ENCODE peak calls at places on chromosomes 12 and 14, in four cellular contexts. O is right lobe of liver, Q is NT2/D1, S is ovary. R is an unnamed sample. For H3K9me3 and H3K4me1, the result is how much of the 10 kb centered on the place peaks cover.

GRCh38 chr14:65840786-65841185 is 428.3 kb downstream of the FUT8 start:
- DNase-seq in O (no peak), Q (no peak), S (no peak), R (no peak)

GRCh38 chr12:105240233-105240632 is 4.3 kb upstream of the APPL2 start:
- DNase-seq in O (no peak), S (no peak), Q (no peak), R (no peak)

GRCh38 chr14:99478133-99478532 is 2.5 kb downstream of the SETD3 start:
- DNase-seq in O (no peak), S (no peak), Q (no peak), R (no peak)

GRCh38 chr14:36996133-36996856 is 176.1 kb downstream of the SLC25A21 start:
- DNase-seq in S (no peak), O (no peak), Q (no peak), R (no peak)

GRCh38 chr14:94158239-94158888 is 15.8 kb upstream of the PPP4R4 start:
- DNase-seq in Q (no peak), S (no peak), O (no peak), R (no peak)

GRCh38 chr12:50058743-50059312 is 1.4 kb downstream of the ASIC1 start:
- DNase-seq in S (no peak), O (no peak), Q (no peak), R (no peak)

GRCh38 chr12:56188116-56188785 is 1.0 kb downstream of the SMARCC2 start:
- DNase-seq in S (no peak), O (no peak), Q (no peak), R (no peak)

GRCh38 chr12:101670007-101670671 is 27.3 kb upstream of the CHPT1 start:
- DNase-seq in O (peak), Q (peak), S (no peak), R (peak)

GRCh38 chr12:41213107-41213506 is 25.0 kb downstream of the PDZRN4 start:
- DNase-seq in Q (no peak), O (no peak), S (no peak), R (no peak)

GRCh38 chr12:6301721-6302120 is 8.8 kb upstream of the PLEKHG6 start:
- DNase-seq in Q (no peak), O (no peak), S (no peak), R (no peak)

GRCh38 chr12:119710941-119711551 is 43.1 kb downstream of the PRKAB1 start:
- DNase-seq in Q (no peak), O (no peak), S (no peak), R (no peak)

GRCh38 chr12:49093746-49094103 is 876 bp downstream of the DHH start:
- DNase-seq in Q (no peak), O (no peak), S (no peak), R (no peak)

GRCh38 chr12:88753707-88754106 is 173.4 kb upstream of the KITLG start:
- DNase-seq in S (no peak), O (no peak), Q (no peak), R (no peak)

GRCh38 chr12:22505826-22506225 is 38.5 kb downstream of the C2CD5 start:
- DNase-seq in O (no peak), Q (no peak), S (no peak), R (no peak)

GRCh38 chr12:54980341-54980740 is 4.2 kb downstream of the TESPA1 start:
- DNase-seq in Q (no peak), S (no peak), O (no peak), R (no peak)

GRCh38 chr12:123815968-123816367 is 53.9 kb downstream of the DNAH10 start:
- DNase-seq in Q (no peak), O (no peak), S (no peak), R (no peak)

GRCh38 chr14:34684578-34684977 is 29.8 kb downstream of the CFL2 start:
- DNase-seq in O (no peak), S (no peak), Q (no peak), R (no peak)

GRCh38 chr12:127125607-127126259 is 1141.2 kb upstream of the TMEM132C start:
- DNase-seq in S (no peak), Q (no peak), O (no peak), R (no peak)

GRCh38 chr14:90717916-90718315 is 98.3 kb downstream of the TTC7B start:
- DNase-seq in S (no peak), Q (no peak), O (no peak), R (no peak)

GRCh38 chr12:118299791-118300460 is 72.8 kb downstream of the TAOK3 start:
- DNase-seq in Q (no peak), S (no peak), O (no peak), R (no peak)

GRCh38 chr12:103858953-103859601 is 18.0 kb upstream of the NT5DC3 start:
- DNase-seq in Q (no peak), O (no peak), S (no peak), R (peak)

GRCh38 chr12:78338054-78338785 is 507.5 kb downstream of the NAV3 start:
- DNase-seq in Q (no peak), S (no peak), O (no peak), R (no peak)

GRCh38 chr12:122106891-122107660 is 28.5 kb downstream of the MLXIP start:
- DNase-seq in Q (no peak), O (no peak), S (no peak), R (no peak)

GRCh38 chr14:90715993-90716392 is 100.2 kb downstream of the TTC7B start:
- DNase-seq in Q (no peak), S (no peak), O (no peak), R (peak)

GRCh38 chr12:113407931-113408585 is 4.4 kb upstream of the SDS start:
- DNase-seq in O (no peak), Q (no peak), S (no peak), R (no peak)

GRCh38 chr14:59570122-59570521 is 6.5 kb downstream of the CCDC175 start:
- DNase-seq in O (no peak), Q (no peak), S (no peak), R (peak)

GRCh38 chr12:3777206-3777809 is 24.4 kb upstream of the CRACR2A start:
- DNase-seq in Q (peak), S (no peak), O (no peak), R (no peak)

GRCh38 chr14:74875941-74876913 is at the start of gene PROX2:
- DNase-seq in S (no peak), Q (no peak), O (no peak), R (no peak)

GRCh38 chr14:53956427-53957201 is at the start of gene BMP4:
- DNase-seq in O (peak), Q (peak), S (peak), R (peak)

GRCh38 chr14:77882631-77883030 is 82.7 kb downstream of the ADCK1 start:
- DNase-seq in Q (no peak), S (no peak), O (no peak), R (no peak)

GRCh38 chr14:69355955-69356321 is 42.2 kb downstream of the ERH start:
- DNase-seq in O (no peak), S (no peak), Q (no peak), R (no peak)

GRCh38 chr12:49521391-49521790 is 17.4 kb upstream of the KCNH3 start:
- DNase-seq in O (no peak), S (no peak), Q (no peak), R (no peak)

GRCh38 chr12:110776410-110776809 is 33.7 kb upstream of the PPP1CC start:
- DNase-seq in S (no peak), O (no peak), Q (no peak), R (no peak)

GRCh38 chr12:106223485-106224391 is 24.1 kb downstream of the CKAP4 start:
- DNase-seq in O (peak), Q (peak), S (peak), R (peak)

GRCh38 chr12:132922676-132923075 is 33.4 kb downstream of the ZNF605 start:
- DNase-seq in O (no peak), Q (no peak), S (no peak), R (no peak)
- H3K9me3 ChIP-seq in O (under half), Q (half or more), S (under half), R (under half)

GRCh38 chr12:12336049-12336411 is 14.0 kb downstream of the MANSC1 start:
- DNase-seq in Q (no peak), O (peak), S (no peak), R (no peak)

GRCh38 chr12:12336511-12336910 is 13.5 kb downstream of the MANSC1 start:
- DNase-seq in S (no peak), O (no peak), Q (no peak), R (no peak)

GRCh38 chr12:12333407-12333831 is 16.6 kb downstream of the MANSC1 start:
- DNase-seq in S (no peak), O (no peak), Q (no peak), R (no peak)

GRCh38 chr12:12333980-12334709 is 15.9 kb downstream of the MANSC1 start:
- DNase-seq in S (peak), Q (peak), O (peak), R (peak)

GRCh38 chr12:12334710-12335040 is 15.4 kb downstream of the MANSC1 start:
- DNase-seq in Q (no peak), O (no peak), S (no peak), R (no peak)
- H3K4me1 ChIP-seq in Q (under half), O (under half), S (under half), R (under half)

GRCh38 chr14:105940534-105941225 is 414.3 kb downstream of the TMEM121 start:
- DNase-seq in S (no peak), Q (no peak), O (no peak), R (no peak)

GRCh38 chr14:105944632-105945610 is 418.5 kb downstream of the TMEM121 start:
- DNase-seq in Q (peak), S (peak), O (peak), R (peak)

GRCh38 chr14:105945891-105946290 is 419.5 kb downstream of the TMEM121 start:
- DNase-seq in S (no peak), Q (no peak), O (no peak), R (no peak)

GRCh38 chr14:105941226-105942166 is 415.1 kb downstream of the TMEM121 start:
- DNase-seq in Q (no peak), O (no peak), S (no peak), R (no peak)

GRCh38 chr14:105943973-105944602 is 417.7 kb downstream of the TMEM121 start:
- DNase-seq in S (no peak), Q (no peak), O (peak), R (no peak)
- H3K9me3 ChIP-seq in S (under half), Q (under half), O (under half), R (under half)

GRCh38 chr14:85577542-85578140 is 47.7 kb downstream of the FLRT2 start:
- DNase-seq in O (no peak), Q (no peak), S (no peak), R (no peak)
- H3K4me1 ChIP-seq in O (under half), Q (under half), S (under half), R (under half)

GRCh38 chr14:43001729-43002128 is 1395.1 kb downstream of the LRFN5 start:
- DNase-seq in O (no peak), Q (no peak), S (no peak), R (no peak)
- H3K9me3 ChIP-seq in O (under half), Q (under half), S (under half), R (under half)

DNA sequence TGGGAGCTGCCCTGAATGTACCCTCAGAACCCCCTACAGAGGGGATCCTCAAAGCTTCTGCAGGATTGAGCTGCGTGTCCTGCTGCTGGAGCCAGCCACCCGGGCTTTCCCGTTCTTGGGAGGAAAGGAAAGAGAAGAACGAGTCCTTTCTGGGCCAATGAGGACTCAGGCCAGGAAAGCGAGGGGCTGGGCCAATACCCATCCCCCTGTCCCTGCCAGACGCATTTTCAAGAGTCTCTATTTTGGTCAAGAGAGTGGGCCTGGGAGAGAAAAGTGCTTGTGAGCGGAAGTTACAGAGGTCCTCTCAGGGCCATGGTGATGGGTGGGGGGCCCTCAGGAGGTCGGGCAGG is 325.4 kb upstream of the DIO3 start:
- DNase-seq in S (no peak), O (peak), Q (no peak), R (no peak)
- H3K4me1 ChIP-seq in S (under half), O (under half), Q (under half), R (under half)

DNA sequence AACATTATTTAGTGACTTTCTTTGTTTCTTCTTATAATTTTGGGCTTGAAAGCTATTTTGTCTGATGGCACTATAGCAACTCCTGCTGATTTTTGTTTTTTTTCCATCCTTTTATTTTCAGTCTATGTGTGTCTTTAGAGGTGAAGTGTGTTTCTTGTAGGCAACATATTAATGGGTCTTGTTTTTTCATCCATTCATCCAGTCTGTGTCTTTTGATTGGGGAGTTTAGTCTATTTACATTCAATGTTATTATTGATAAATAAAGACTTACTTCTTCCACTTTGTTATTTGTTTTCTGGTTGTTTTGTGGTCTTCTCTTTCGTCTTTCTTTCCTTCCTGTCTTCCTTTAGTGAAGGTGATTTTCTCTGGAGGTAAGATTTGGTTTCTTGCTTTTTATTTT is 198.0 kb downstream of the CRADD start:
- DNase-seq in Q (no peak), O (no peak), S (no peak), R (no peak)
- H3K9me3 ChIP-seq in Q (under half), O (under half), S (under half), R (under half)

GRCh38 chr14:104897286-104898194 is 27.1 kb upstream of the PLD4 start:
- DNase-seq in O (peak), S (peak), Q (no peak), R (no peak)

GRCh38 chr14:104899781-104900180 is 24.9 kb upstream of the PLD4 start:
- DNase-seq in S (no peak), Q (no peak), O (no peak), R (no peak)

GRCh38 chr14:104898870-104899510 is 25.7 kb upstream of the PLD4 start:
- DNase-seq in Q (no peak), S (no peak), O (no peak), R (no peak)

GRCh38 chr14:104895786-104896642 is 28.7 kb upstream of the PLD4 start:
- DNase-seq in O (peak), Q (no peak), S (peak), R (no peak)

DNA sequence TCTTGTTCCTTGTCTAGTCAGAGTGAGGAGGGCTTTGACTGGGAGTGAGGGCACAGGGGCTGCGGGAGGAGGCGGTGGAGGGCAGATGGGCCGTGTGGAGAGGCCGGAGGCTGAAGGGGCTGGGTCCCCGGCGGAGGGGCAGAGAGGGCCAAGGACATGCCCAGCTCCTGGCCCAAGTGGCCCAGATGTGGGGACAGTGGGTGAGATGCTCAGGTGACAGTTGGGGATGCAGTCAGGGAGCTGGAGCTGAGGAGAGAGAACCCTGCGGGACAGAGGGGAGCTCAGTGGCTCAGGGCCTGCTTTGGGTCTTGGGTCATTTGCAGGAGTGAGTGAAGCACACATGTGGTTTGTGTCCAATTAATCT is 26.5 kb upstream of the PLD4 start:
- DNase-seq in S (no peak), Q (no peak), O (no peak), R (no peak)
- H3K4me1 ChIP-seq in S (under half), Q (under half), O (under half), R (under half)

DNA sequence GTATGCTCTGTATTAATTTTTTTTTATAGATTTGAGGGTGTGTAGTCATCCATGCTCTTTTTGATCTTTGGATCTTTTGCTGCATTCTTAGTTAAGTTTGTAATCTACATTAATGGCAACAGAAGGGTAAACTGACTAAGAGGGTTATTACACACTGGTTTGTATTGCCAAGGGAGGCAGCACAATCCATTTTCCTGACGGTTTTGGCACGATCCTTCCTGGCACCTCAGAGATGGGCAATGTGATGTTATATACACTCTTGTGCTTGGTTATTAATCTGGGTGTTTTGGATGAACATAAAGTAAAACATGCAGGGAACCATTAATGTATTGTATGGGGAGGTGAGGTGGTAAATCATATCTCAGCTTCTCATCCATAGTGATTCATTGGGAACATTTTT is 98.8 kb upstream of the SLC38A2 start:
- DNase-seq in S (no peak), O (no peak), Q (no peak), R (no peak)
- H3K9me3 ChIP-seq in S (under half), O (under half), Q (under half), R (under half)

R was measured in Caco-2.